ENCODE peak calls at places on chromosomes 7 and 10, in six cellular contexts. One of them, this sample, is unnamed.

GRCh38 chr7:77455334-77455733 is 39.2 kb upstream of the GSAP start:
- DNase-seq in IMR-90: peak
- DNase-seq in mesendoderm: no peak
- DNase-seq in neuronal stem cell: no peak
- DNase-seq in H1: no peak
- DNase-seq in trophoblast cell: no peak
- DNase-seq in this sample: peak

GRCh38 chr10:132876967-132877366 is 65.4 kb downstream of the CFAP46 start:
- DNase-seq in IMR-90: no peak
- DNase-seq in mesendoderm: no peak
- DNase-seq in neuronal stem cell: no peak
- DNase-seq in H1: peak
- DNase-seq in trophoblast cell: no peak
- DNase-seq in this sample: no peak

GRCh38 chr7:22204312-22204711 is 152.6 kb downstream of the RAPGEF5 start:
- DNase-seq in IMR-90: peak
- DNase-seq in mesendoderm: no peak
- DNase-seq in neuronal stem cell: no peak
- DNase-seq in H1: no peak
- DNase-seq in trophoblast cell: peak
- DNase-seq in this sample: no peak

GRCh38 chr10:82572686-82573226 is 697.8 kb downstream of the NRG3 start:
- DNase-seq in IMR-90: no peak
- DNase-seq in mesendoderm: peak
- DNase-seq in neuronal stem cell: peak
- DNase-seq in H1: no peak
- DNase-seq in trophoblast cell: no peak
- DNase-seq in this sample: no peak

GRCh38 chr10:132785433-132786278 is at the start of gene NKX6-2:
- DNase-seq in IMR-90: no peak
- DNase-seq in mesendoderm: no peak
- DNase-seq in neuronal stem cell: peak
- DNase-seq in H1: no peak
- DNase-seq in trophoblast cell: no peak
- DNase-seq in this sample: peak

GRCh38 chr10:133165556-133166503 is 5.8 kb downstream of the KNDC1 start:
- DNase-seq in IMR-90: no peak
- DNase-seq in mesendoderm: no peak
- DNase-seq in neuronal stem cell: no peak
- DNase-seq in H1: no peak
- DNase-seq in trophoblast cell: no peak
- DNase-seq in this sample: no peak

GRCh38 chr10:42975005-42975493 is 101.8 kb upstream of the RET start:
- DNase-seq in IMR-90: no peak
- DNase-seq in mesendoderm: no peak
- DNase-seq in neuronal stem cell: no peak
- DNase-seq in H1: no peak
- DNase-seq in trophoblast cell: no peak
- DNase-seq in this sample: no peak

GRCh38 chr10:31013331-31013730 is 18.3 kb downstream of the ZNF438 start:
- DNase-seq in IMR-90: no peak
- DNase-seq in mesendoderm: no peak
- DNase-seq in neuronal stem cell: no peak
- DNase-seq in H1: no peak
- DNase-seq in trophoblast cell: no peak
- DNase-seq in this sample: no peak

GRCh38 chr7:88306590-88307048 is at the start of gene STEAP4:
- DNase-seq in IMR-90: peak
- DNase-seq in mesendoderm: peak
- DNase-seq in neuronal stem cell: peak
- DNase-seq in H1: peak
- DNase-seq in trophoblast cell: peak
- DNase-seq in this sample: peak

GRCh38 chr7:111092406-111093160 is 1.7 kb downstream of the LRRN3 start:
- DNase-seq in IMR-90: no peak
- DNase-seq in mesendoderm: no peak
- DNase-seq in neuronal stem cell: no peak
- DNase-seq in H1: no peak
- DNase-seq in trophoblast cell: no peak
- DNase-seq in this sample: no peak

GRCh38 chr10:44801383-44802327 is 109.5 kb upstream of the TMEM72 start:
- DNase-seq in IMR-90: peak
- DNase-seq in mesendoderm: no peak
- DNase-seq in neuronal stem cell: no peak
- DNase-seq in H1: no peak
- DNase-seq in trophoblast cell: no peak
- DNase-seq in this sample: peak

GRCh38 chr7:78254397-78255055 is 456.0 kb downstream of the PHTF2 start:
- DNase-seq in IMR-90: no peak
- DNase-seq in mesendoderm: no peak
- DNase-seq in neuronal stem cell: no peak
- DNase-seq in H1: no peak
- DNase-seq in trophoblast cell: no peak
- DNase-seq in this sample: no peak

GRCh38 chr10:90288403-90288933 is 569.4 kb downstream of the HTR7 start:
- DNase-seq in IMR-90: peak
- DNase-seq in mesendoderm: peak
- DNase-seq in neuronal stem cell: no peak
- DNase-seq in H1: no peak
- DNase-seq in trophoblast cell: no peak
- DNase-seq in this sample: peak

GRCh38 chr7:142587578-142588191 is 161.6 kb upstream of the PRSS1 start:
- DNase-seq in IMR-90: peak
- DNase-seq in mesendoderm: peak
- DNase-seq in neuronal stem cell: peak
- DNase-seq in H1: no peak
- DNase-seq in trophoblast cell: peak
- DNase-seq in this sample: peak

GRCh38 chr10:100146875-100147665 is 38.8 kb downstream of the ERLIN1 start:
- DNase-seq in IMR-90: no peak
- DNase-seq in mesendoderm: no peak
- DNase-seq in neuronal stem cell: no peak
- DNase-seq in H1: no peak
- DNase-seq in trophoblast cell: peak
- DNase-seq in this sample: peak

GRCh38 chr10:80473692-80474596 is 19.8 kb downstream of the TSPAN14 start:
- DNase-seq in IMR-90: peak
- DNase-seq in mesendoderm: no peak
- DNase-seq in neuronal stem cell: no peak
- DNase-seq in H1: no peak
- DNase-seq in trophoblast cell: no peak
- DNase-seq in this sample: peak

GRCh38 chr7:142866361-142867096 is 11.7 kb downstream of the EPHB6 start:
- DNase-seq in IMR-90: no peak
- DNase-seq in mesendoderm: peak
- DNase-seq in neuronal stem cell: peak
- DNase-seq in H1: peak
- DNase-seq in trophoblast cell: peak
- DNase-seq in this sample: no peak

GRCh38 chr7:118863961-118864360 is 639.5 kb downstream of the ANKRD7 start:
- DNase-seq in IMR-90: no peak
- DNase-seq in mesendoderm: no peak
- DNase-seq in neuronal stem cell: no peak
- DNase-seq in H1: no peak
- DNase-seq in trophoblast cell: no peak
- DNase-seq in this sample: no peak

GRCh38 chr7:31785081-31785480 is 98.1 kb downstream of the PPP1R17 start:
- DNase-seq in IMR-90: no peak
- DNase-seq in mesendoderm: no peak
- DNase-seq in neuronal stem cell: no peak
- DNase-seq in H1: no peak
- DNase-seq in trophoblast cell: no peak
- DNase-seq in this sample: no peak

GRCh38 chr7:95584752-95585425 is 11.4 kb downstream of the PDK4 start:
- DNase-seq in IMR-90: no peak
- DNase-seq in mesendoderm: no peak
- DNase-seq in neuronal stem cell: no peak
- DNase-seq in H1: no peak
- DNase-seq in trophoblast cell: no peak
- DNase-seq in this sample: no peak

GRCh38 chr7:116801092-116801710 is 61.2 kb upstream of the CAPZA2 start:
- DNase-seq in IMR-90: peak
- DNase-seq in mesendoderm: no peak
- DNase-seq in neuronal stem cell: no peak
- DNase-seq in H1: no peak
- DNase-seq in trophoblast cell: peak
- DNase-seq in this sample: peak

GRCh38 chr10:35127289-35127891 is 744 bp downstream of the CREM start:
- DNase-seq in IMR-90: peak
- DNase-seq in mesendoderm: peak
- DNase-seq in neuronal stem cell: peak
- DNase-seq in H1: peak
- DNase-seq in trophoblast cell: peak
- DNase-seq in this sample: peak

GRCh38 chr7:132065193-132065972 is 509.0 kb upstream of the PODXL start:
- DNase-seq in IMR-90: peak
- DNase-seq in mesendoderm: peak
- DNase-seq in neuronal stem cell: no peak
- DNase-seq in H1: no peak
- DNase-seq in trophoblast cell: peak
- DNase-seq in this sample: peak

GRCh38 chr7:120742370-120742769 is 115.6 kb downstream of the TSPAN12 start:
- DNase-seq in IMR-90: no peak
- DNase-seq in mesendoderm: peak
- DNase-seq in neuronal stem cell: peak
- DNase-seq in H1: no peak
- DNase-seq in trophoblast cell: no peak
- DNase-seq in this sample: no peak

GRCh38 chr10:68333452-68333851 is 724 bp upstream of the PBLD start:
- DNase-seq in IMR-90: no peak
- DNase-seq in mesendoderm: no peak
- DNase-seq in neuronal stem cell: no peak
- DNase-seq in H1: no peak
- DNase-seq in trophoblast cell: no peak
- DNase-seq in this sample: peak

GRCh38 chr7:96832107-96832506 is 122.5 kb upstream of the SEM1 start:
- DNase-seq in IMR-90: no peak
- DNase-seq in mesendoderm: no peak
- DNase-seq in neuronal stem cell: no peak
- DNase-seq in H1: no peak
- DNase-seq in trophoblast cell: no peak
- DNase-seq in this sample: no peak

GRCh38 chr7:47525066-47525623 is 56.8 kb downstream of the TNS3 start:
- DNase-seq in IMR-90: no peak
- DNase-seq in mesendoderm: no peak
- DNase-seq in neuronal stem cell: no peak
- DNase-seq in H1: no peak
- DNase-seq in trophoblast cell: no peak
- DNase-seq in this sample: no peak

GRCh38 chr7:132116369-132116768 is 459.9 kb downstream of the PLXNA4 start:
- DNase-seq in IMR-90: peak
- DNase-seq in mesendoderm: no peak
- DNase-seq in neuronal stem cell: no peak
- DNase-seq in H1: no peak
- DNase-seq in trophoblast cell: peak
- DNase-seq in this sample: no peak

GRCh38 chr10:29753283-29753682 is 118.5 kb upstream of the SVIL start:
- DNase-seq in IMR-90: no peak
- DNase-seq in mesendoderm: no peak
- DNase-seq in neuronal stem cell: no peak
- DNase-seq in H1: no peak
- DNase-seq in trophoblast cell: no peak
- DNase-seq in this sample: no peak

GRCh38 chr10:130171196-130171595 is 35.0 kb downstream of the GLRX3 start:
- DNase-seq in IMR-90: no peak
- DNase-seq in mesendoderm: no peak
- DNase-seq in neuronal stem cell: no peak
- DNase-seq in H1: no peak
- DNase-seq in trophoblast cell: no peak
- DNase-seq in this sample: peak

GRCh38 chr10:90227259-90227658 is 525.9 kb downstream of the KIF20B start:
- DNase-seq in IMR-90: peak
- DNase-seq in mesendoderm: no peak
- DNase-seq in neuronal stem cell: no peak
- DNase-seq in H1: no peak
- DNase-seq in trophoblast cell: no peak
- DNase-seq in this sample: no peak

GRCh38 chr10:27547047-27547446 is 42.9 kb downstream of the RAB18 start:
- DNase-seq in IMR-90: no peak
- DNase-seq in mesendoderm: no peak
- DNase-seq in neuronal stem cell: no peak
- DNase-seq in H1: no peak
- DNase-seq in trophoblast cell: no peak
- DNase-seq in this sample: no peak
- H4K8ac ChIP-seq in IMR-90: no peak
- H4K8ac ChIP-seq in mesendoderm: no peak
- H4K8ac ChIP-seq in neuronal stem cell: no peak
- H4K8ac ChIP-seq in H1: no peak
- H4K8ac ChIP-seq in trophoblast cell: no peak
- H4K8ac ChIP-seq in this sample: no peak

DNA sequence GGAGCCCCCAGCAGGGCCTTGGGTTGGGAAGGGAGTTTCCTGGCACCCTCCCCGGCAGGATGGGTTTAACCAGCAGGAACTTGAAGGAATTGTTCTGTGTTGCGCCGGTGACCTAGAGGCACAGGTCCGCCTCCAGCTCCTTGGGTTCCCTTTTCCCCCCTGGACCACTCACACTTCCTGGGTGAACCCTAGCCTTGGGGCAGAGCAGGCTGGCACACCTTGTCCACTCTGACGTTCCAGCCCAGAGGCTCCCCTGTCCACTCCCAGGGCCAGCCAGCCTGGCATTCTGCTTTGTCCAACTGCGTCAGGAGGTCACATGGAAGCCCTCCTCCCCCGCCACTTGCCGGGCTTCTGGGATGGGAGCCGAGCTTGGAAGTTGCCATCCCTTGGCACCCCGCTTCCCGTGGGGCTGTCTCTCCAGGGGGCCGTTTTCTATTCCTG is 25.8 kb downstream of the TMEM120A start:
- DNase-seq in IMR-90: no peak
- DNase-seq in mesendoderm: no peak
- DNase-seq in neuronal stem cell: no peak
- DNase-seq in H1: no peak
- DNase-seq in trophoblast cell: no peak
- DNase-seq in this sample: no peak
- H3K4me3 ChIP-seq in IMR-90: no peak
- H3K4me3 ChIP-seq in mesendoderm: no peak
- H3K4me3 ChIP-seq in neuronal stem cell: no peak
- H3K4me3 ChIP-seq in H1: no peak
- H3K4me3 ChIP-seq in trophoblast cell: no peak
- H3K4me3 ChIP-seq in this sample: no peak

DNA sequence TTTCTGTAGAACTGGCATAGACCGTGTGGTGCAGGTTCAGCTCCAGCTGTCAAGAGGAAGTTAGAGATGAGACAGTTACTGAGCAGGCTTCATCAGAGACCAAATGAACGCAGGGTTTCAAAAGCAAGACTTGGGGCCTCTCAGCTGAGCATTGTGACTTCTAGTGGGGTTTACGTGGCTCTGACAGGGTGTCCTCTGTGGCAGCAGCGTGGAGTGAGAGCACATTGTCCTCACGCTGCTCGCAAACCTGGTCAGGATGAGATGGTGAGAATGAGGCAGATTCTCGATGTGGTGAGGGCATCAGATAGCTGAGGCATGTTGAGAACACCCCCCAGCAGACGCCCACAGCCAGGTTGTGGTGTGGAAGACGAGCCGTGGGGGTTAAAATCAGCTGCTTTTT is 126.0 kb downstream of the DNAJB6 start:
- DNase-seq in IMR-90: no peak
- DNase-seq in mesendoderm: no peak
- DNase-seq in neuronal stem cell: no peak
- DNase-seq in H1: no peak
- DNase-seq in trophoblast cell: no peak
- DNase-seq in this sample: no peak
- H4K8ac ChIP-seq in IMR-90: no peak
- H4K8ac ChIP-seq in mesendoderm: no peak
- H4K8ac ChIP-seq in neuronal stem cell: no peak
- H4K8ac ChIP-seq in H1: peak
- H4K8ac ChIP-seq in trophoblast cell: no peak
- H4K8ac ChIP-seq in this sample: no peak

GRCh38 chr7:4416436-4417092 is 265.5 kb upstream of the FOXK1 start:
- DNase-seq in IMR-90: no peak
- DNase-seq in mesendoderm: no peak
- DNase-seq in neuronal stem cell: no peak
- DNase-seq in H1: no peak
- DNase-seq in trophoblast cell: no peak
- DNase-seq in this sample: no peak
- H3K4me3 ChIP-seq in IMR-90: no peak
- H3K4me3 ChIP-seq in mesendoderm: no peak
- H3K4me3 ChIP-seq in neuronal stem cell: no peak
- H3K4me3 ChIP-seq in H1: no peak
- H3K4me3 ChIP-seq in trophoblast cell: no peak
- H3K4me3 ChIP-seq in this sample: peak